ENCODE peak calls at places on chromosomes 2 and 18, in nine cellular contexts. B is NCI-H460, I is left ventricle myocardium inferior, X is Caki2, P is M059J, N is MCF 10A, S is ureter, A is B cell, K is fibroblast of lung. D is an unnamed sample.

GRCh38 chr2:230713331-230714121 is 884 bp downstream of the CAB39 start:
- DNase-seq in X (peak), P (peak), A (peak), K (peak), N (peak), I (peak), B (peak), S (peak), D (peak)

GRCh38 chr2:30772021-30772705 is 35.1 kb downstream of the CAPN13 start:
- DNase-seq in X (no peak), K (no peak), I (no peak), S (peak), A (no peak), B (no peak), N (no peak), P (no peak), D (no peak)

GRCh38 chr2:68693947-68694346 is 40.7 kb upstream of the ARHGAP25 start:
- DNase-seq in B (no peak), I (no peak), P (no peak), A (no peak), S (no peak), N (no peak), K (no peak), X (no peak), D (no peak)

GRCh38 chr2:127007652-127008051 is 99.3 kb downstream of the BIN1 start:
- DNase-seq in P (peak), S (no peak), K (peak), B (no peak), A (no peak), I (no peak), X (no peak), N (peak), D (peak)

GRCh38 chr2:181258761-181259160 is 198.4 kb upstream of the ITGA4 start:
- DNase-seq in A (no peak), B (no peak), N (no peak), X (no peak), S (no peak), K (peak), I (no peak), P (peak), D (peak)

GRCh38 chr2:234678721-234679120 is 181.8 kb upstream of the ARL4C start:
- DNase-seq in P (peak), A (no peak), I (no peak), S (no peak), K (peak), B (no peak), N (peak), X (no peak), D (no peak)

GRCh38 chr2:64342195-64343099 is 111.5 kb upstream of the LGALSL start:
- DNase-seq in I (no peak), A (no peak), P (no peak), S (no peak), X (peak), B (no peak), K (no peak), N (no peak), D (peak)

GRCh38 chr2:197191948-197192338 is 118.6 kb downstream of the ANKRD44 start:
- DNase-seq in A (no peak), K (no peak), I (no peak), X (no peak), S (no peak), P (no peak), B (no peak), N (no peak), D (no peak)

GRCh38 chr18:9950289-9951016 is 36.6 kb downstream of the VAPA start:
- DNase-seq in A (no peak), I (no peak), B (no peak), P (peak), K (peak), X (peak), N (no peak), S (no peak), D (peak)

GRCh38 chr2:216192931-216193330 is 83.8 kb downstream of the XRCC5 start:
- DNase-seq in B (no peak), X (no peak), P (no peak), N (no peak), S (no peak), I (no peak), A (no peak), K (no peak), D (no peak)

GRCh38 chr18:57210711-57211411 is 64.0 kb downstream of the BOD1L2 start:
- DNase-seq in N (no peak), B (no peak), P (peak), A (no peak), I (no peak), S (no peak), K (peak), X (peak), D (no peak)

GRCh38 chr18:10169064-10169562 is 255.3 kb downstream of the VAPA start:
- DNase-seq in X (peak), I (no peak), B (no peak), K (peak), N (peak), A (no peak), P (no peak), S (no peak), D (peak)

GRCh38 chr18:25595274-25595673 is 243.3 kb upstream of the ZNF521 start:
- DNase-seq in I (no peak), P (no peak), X (no peak), N (no peak), K (no peak), B (no peak), S (no peak), A (no peak), D (no peak)

GRCh38 chr2:35714883-35715282 is 640.7 kb upstream of the CRIM1 start:
- DNase-seq in A (no peak), N (no peak), I (no peak), P (peak), S (no peak), X (no peak), B (no peak), K (peak), D (no peak)

GRCh38 chr2:209600257-209601180 is 171.1 kb upstream of the UNC80 start:
- DNase-seq in K (no peak), S (no peak), P (no peak), B (no peak), I (no peak), X (no peak), N (no peak), A (no peak), D (no peak)

D was measured in epithelial cell of esophagus.